ENCODE peak calls at places on chromosomes 4 and X, in eight cellular contexts. K, J, Z, U, Q, S, W and V are unnamed samples.

GRCh38 chr4:154626793-154627484 is 14.5 kb upstream of the FGG start:
- DNase-seq in K (peak; percentile 44), Q (peak; percentile 86), S (peak; percentile 58), W (no peak), U (peak; percentile 6), J (peak; percentile 51), Z (peak; percentile 69), V (no peak)

GRCh38 chr4:183532823-183533222 is 28.0 kb downstream of the ING2 start:
- DNase-seq in Q (no peak), Z (no peak), W (no peak), K (no peak), S (no peak), J (peak; percentile 28), U (peak; percentile 29), V (no peak)

GRCh38 chr4:5204781-5205180 is 153.5 kb downstream of the STK32B start:
- DNase-seq in J (no peak), S (peak; percentile 42), W (no peak), U (no peak), Z (peak; percentile 94), Q (no peak), K (no peak), V (no peak)

GRCh38 chrX:102934624-102935023 is 2.4 kb upstream of the RAB40AL start:
- DNase-seq in W (peak; percentile 1), S (peak; percentile 28), Z (peak; percentile 56), Q (no peak), K (no peak), J (peak; percentile 25), U (peak; percentile 4), V (no peak)

GRCh38 chr4:153792007-153792892 is 3.4 kb upstream of the SFRP2 start:
- DNase-seq in K (no peak), Z (peak; percentile 37), S (peak; percentile 5), J (peak; percentile 42), W (no peak), U (no peak), Q (no peak), V (no peak)

GRCh38 chr4:110742148-110742547 is 119.3 kb upstream of the PITX2 start:
- DNase-seq in Z (peak; percentile 2), U (peak; percentile 28), K (no peak), S (no peak), Q (no peak), W (no peak), J (no peak), V (no peak)

GRCh38 chr4:60682901-60683300 is 517.2 kb upstream of the ADGRL3 start:
- DNase-seq in U (peak; percentile 79), W (no peak), K (no peak), Q (no peak), S (no peak), J (peak; percentile 55), Z (no peak), V (no peak)

GRCh38 chr4:3321295-3321889 is 28.6 kb downstream of the RGS12 start:
- DNase-seq in S (no peak), Z (no peak), J (no peak), K (peak; percentile 76), U (no peak), W (no peak), Q (peak; percentile 51), V (no peak)

GRCh38 chrX:13334491-13334890 is 14.6 kb upstream of the ATXN3L start:
- DNase-seq in Z (no peak), Q (no peak), J (no peak), W (no peak), U (peak; percentile 10), K (no peak), S (no peak), V (no peak)

GRCh38 chr4:156237192-156237591 is 283.5 kb upstream of the CTSO start:
- DNase-seq in W (no peak), Z (peak; percentile 8), J (no peak), K (no peak), Q (no peak), S (no peak), U (no peak), V (no peak)

GRCh38 chr4:55255171-55255570 is 90.9 kb upstream of the SRD5A3 start:
- DNase-seq in S (no peak), U (peak; percentile 42), W (no peak), J (peak; percentile 86), Z (peak; percentile 2), K (no peak), Q (no peak), V (no peak)

GRCh38 chr4:104486702-104487101 is 8.0 kb downstream of the CXXC4 start:
- DNase-seq in U (no peak), Q (no peak), Z (no peak), S (no peak), K (no peak), J (no peak), W (no peak), V (no peak)

GRCh38 chr4:107693132-107693531 is 26.9 kb downstream of the PAPSS1 start:
- DNase-seq in S (no peak), W (no peak), Z (no peak), J (no peak), Q (no peak), K (no peak), U (no peak), V (no peak)

GRCh38 chr4:107688421-107688820 is 31.6 kb downstream of the PAPSS1 start:
- DNase-seq in Z (no peak), K (no peak), S (no peak), U (no peak), Q (no peak), W (no peak), J (no peak), V (no peak)

GRCh38 chr4:107692197-107692596 is 27.8 kb downstream of the PAPSS1 start:
- DNase-seq in K (no peak), Z (no peak), J (no peak), Q (no peak), U (no peak), S (no peak), W (no peak), V (no peak)

GRCh38 chr4:107691378-107691777 is 28.7 kb downstream of the PAPSS1 start:
- DNase-seq in S (no peak), K (no peak), J (no peak), Q (no peak), Z (no peak), W (no peak), U (no peak), V (no peak)

DNA sequence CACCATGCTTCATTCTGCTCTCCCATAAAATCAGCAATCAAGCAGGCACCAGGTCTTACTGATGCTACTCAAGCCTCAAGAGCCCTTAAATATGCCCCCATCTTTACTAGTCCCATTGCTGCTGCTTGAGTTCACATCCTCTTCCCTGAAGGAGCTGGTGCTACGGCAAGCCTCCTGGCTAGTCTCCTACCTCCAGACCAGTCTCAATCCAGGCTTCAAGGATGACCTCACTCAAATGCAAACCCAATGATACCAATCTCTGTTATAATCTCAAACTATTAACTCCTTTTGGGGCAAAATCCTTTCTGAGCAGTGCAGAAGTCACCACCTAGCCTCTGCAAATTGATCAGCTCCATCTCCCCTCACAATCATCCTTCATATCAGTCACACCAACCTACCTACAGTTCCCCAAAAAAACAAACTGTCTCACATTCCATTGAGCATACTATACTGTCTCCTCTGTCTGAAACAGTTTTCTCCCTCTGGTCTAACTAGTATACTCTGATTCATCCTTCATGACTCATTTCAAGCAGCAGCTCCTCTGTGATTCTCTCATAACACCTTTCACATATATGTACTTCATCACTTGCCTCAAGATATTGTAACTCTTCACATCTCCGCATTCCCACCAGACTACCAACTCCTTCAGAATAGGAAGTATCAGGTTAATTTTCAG is 30.0 kb downstream of the PAPSS1 start:
- DNase-seq in K (no peak), Q (no peak), J (peak; percentile 76), S (peak; percentile 48), W (no peak), Z (no peak), U (peak; percentile 94), V (peak; percentile 79)
- H3K27ac ChIP-seq in K (no peak overlapping the region), Q (no peak overlapping the region), J (peak overlapping the region; percentile 39), S (peak overlapping the region; percentile 42), W (no peak overlapping the region), Z (no peak overlapping the region), U (no peak overlapping the region), V (peak overlapping the region; percentile 39)

GRCh38 chrX:132855760-132856341 is 102.6 kb downstream of the HS6ST2 start:
- DNase-seq in S (no peak), W (no peak), Z (no peak), U (no peak), J (no peak), K (no peak), Q (no peak), V (no peak)
- H3K27ac ChIP-seq in S (no peak overlapping the region), W (no peak overlapping the region), Z (no peak overlapping the region), U (no peak overlapping the region), J (no peak overlapping the region), K (no peak overlapping the region), Q (no peak overlapping the region), V (no peak overlapping the region)

DNA sequence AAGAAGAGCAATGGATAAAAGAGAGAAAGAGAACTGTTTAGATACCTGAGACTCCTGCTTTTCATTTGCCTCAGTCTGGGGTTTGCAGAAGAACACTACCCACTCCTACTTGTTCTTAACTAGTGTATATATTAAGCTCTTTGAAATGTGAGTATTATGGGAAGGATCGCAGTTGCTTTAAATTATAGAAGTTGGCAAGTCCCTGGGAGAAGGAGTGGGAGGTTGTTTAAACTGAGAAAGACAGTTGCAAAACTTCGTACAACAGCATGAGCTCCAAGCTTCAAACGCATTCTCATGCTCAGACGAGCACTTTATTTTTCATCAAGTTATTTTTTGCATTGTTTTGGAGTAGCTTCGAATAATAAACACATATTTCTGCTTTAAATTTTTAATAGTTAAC is 88.1 kb upstream of the C1QTNF7 start:
- DNase-seq in J (no peak), U (peak; percentile 82), Q (no peak), W (no peak), K (no peak), Z (peak; percentile 46), S (no peak), V (no peak)
- H3K27ac ChIP-seq in J (no peak overlapping the region), U (peak overlapping the region; percentile 42), Q (no peak overlapping the region), W (no peak overlapping the region), K (no peak overlapping the region), Z (no peak overlapping the region), S (no peak overlapping the region), V (no peak overlapping the region)

GRCh38 chrX:48575642-48576041 is 1.4 kb downstream of the RBM3 start:
- DNase-seq in U (no peak), S (no peak), Z (no peak), Q (no peak), W (no peak), J (no peak), K (no peak), V (no peak)
- H3K27ac ChIP-seq in U (peak overlapping the region; percentile 95), S (peak overlapping the region; percentile 93), Z (peak overlapping the region; percentile 99), Q (no peak overlapping the region), W (peak overlapping the region; percentile 99), J (peak overlapping the region; percentile 99), K (peak overlapping the region; percentile 95), V (peak overlapping the region; percentile 92)

DNA sequence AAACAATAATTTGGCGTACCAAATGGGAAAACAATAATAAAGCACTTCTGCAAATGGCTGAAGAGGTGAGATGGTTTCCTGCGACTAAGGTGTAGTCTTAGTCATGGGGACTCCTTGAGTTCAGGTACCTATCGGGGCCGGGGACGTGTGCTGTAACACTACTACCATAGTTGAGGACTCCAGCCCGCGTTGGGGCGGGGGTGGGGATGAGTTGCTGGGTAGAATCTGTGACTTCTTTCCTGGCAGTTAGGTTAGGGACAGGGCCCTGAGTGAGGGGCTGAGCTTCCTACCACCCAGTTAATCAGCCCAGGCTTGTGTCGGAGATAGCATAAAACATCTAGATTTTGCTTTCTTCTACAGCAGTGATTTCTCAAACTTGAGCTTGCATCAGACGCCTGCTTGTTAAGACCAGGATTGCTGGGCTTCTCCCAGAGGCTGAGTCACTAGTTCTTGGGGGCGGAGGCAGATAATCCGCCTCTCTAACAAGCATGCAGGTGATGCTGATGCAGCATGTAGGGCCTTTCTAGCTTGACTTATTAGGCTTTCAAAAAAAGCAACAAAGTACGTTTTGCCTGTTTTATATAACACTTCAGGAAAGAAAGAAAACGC is 30.2 kb downstream of the RBBP7 start:
- DNase-seq in J (peak; percentile 71), Q (no peak), S (peak; percentile 39), K (no peak), W (no peak), U (peak; percentile 85), Z (peak; percentile 57), V (no peak)
- H3K27ac ChIP-seq in J (peak overlapping the region; percentile 57), Q (no peak overlapping the region), S (peak overlapping the region; percentile 51), K (no peak overlapping the region), W (no peak overlapping the region), U (peak overlapping the region; percentile 77), Z (peak overlapping the region; percentile 69), V (peak overlapping the region; percentile 73)